ENCODE peak calls at places on chromosomes 7 and 10, in eight cellular contexts. Z, O, G, X, M, S, L and Q are unnamed samples.

GRCh38 chr7:106041140-106041717 is 70.9 kb downstream of the SYPL1 start:
- DNase-seq in Z (peak), O (peak), G (no peak), X (no peak), M (peak), S (no peak), L (no peak), Q (no peak)

GRCh38 chr7:139153832-139154231 is 44.3 kb upstream of the ZC3HAV1 start:
- DNase-seq in Z (no peak), O (no peak), G (no peak), X (no peak), M (peak), S (no peak), L (no peak), Q (peak)

GRCh38 chr10:116722736-116723427 is 19.5 kb downstream of the HSPA12A start:
- DNase-seq in Z (peak), O (no peak), G (no peak), X (no peak), M (no peak), S (no peak), L (no peak), Q (no peak)

GRCh38 chr7:45511721-45512422 is 62.3 kb upstream of the ADCY1 start:
- DNase-seq in Z (no peak), O (no peak), G (no peak), X (no peak), M (no peak), S (no peak), L (no peak), Q (no peak)

GRCh38 chr7:29035044-29035740 is 77.1 kb upstream of the TRIL start:
- DNase-seq in Z (no peak), O (no peak), G (no peak), X (peak), M (peak), S (no peak), L (no peak), Q (no peak)

GRCh38 chr10:14684363-14684762 is 90.3 kb downstream of the FAM107B start:
- DNase-seq in Z (no peak), O (no peak), G (no peak), X (no peak), M (peak), S (no peak), L (no peak), Q (no peak)

GRCh38 chr10:68647928-68648327 is 73.1 kb upstream of the CCAR1 start:
- DNase-seq in Z (no peak), O (no peak), G (no peak), X (no peak), M (peak), S (no peak), L (no peak), Q (peak)

GRCh38 chr10:104347295-104348045 is 6.2 kb upstream of the CFAP58 start:
- DNase-seq in Z (no peak), O (no peak), G (no peak), X (no peak), M (no peak), S (no peak), L (no peak), Q (no peak)

GRCh38 chr7:30861612-30862011 is 50.0 kb upstream of the AQP1 start:
- DNase-seq in Z (no peak), O (no peak), G (no peak), X (no peak), M (no peak), S (no peak), L (no peak), Q (no peak)

GRCh38 chr7:121383235-121383634 is 12.9 kb downstream of the FAM3C start:
- DNase-seq in Z (no peak), O (no peak), G (no peak), X (no peak), M (no peak), S (no peak), L (no peak), Q (no peak)

GRCh38 chr10:8163824-8164223 is 109.3 kb downstream of the GATA3 start:
- DNase-seq in Z (no peak), O (no peak), G (no peak), X (no peak), M (no peak), S (no peak), L (no peak), Q (no peak)

GRCh38 chr10:127695431-127695830 is 41.6 kb upstream of the FOXI2 start:
- DNase-seq in Z (no peak), O (no peak), G (no peak), X (no peak), M (no peak), S (no peak), L (no peak), Q (no peak)

GRCh38 chr10:106285199-106285598 is 879.3 kb downstream of the SORCS1 start:
- DNase-seq in Z (no peak), O (peak), G (no peak), X (no peak), M (no peak), S (no peak), L (no peak), Q (no peak)

GRCh38 chr7:80643336-80643925 is 5.0 kb downstream of the CD36 start:
- DNase-seq in Z (no peak), O (no peak), G (no peak), X (no peak), M (no peak), S (no peak), L (no peak), Q (no peak)

GRCh38 chr7:1475991-1476390 is 16.7 kb upstream of the MICALL2 start:
- DNase-seq in Z (no peak), O (no peak), G (no peak), X (no peak), M (no peak), S (no peak), L (no peak), Q (no peak)

GRCh38 chr10:125827133-125827532 is 3.8 kb downstream of the BCCIP start:
- DNase-seq in Z (no peak), O (no peak), G (no peak), X (no peak), M (no peak), S (no peak), L (no peak), Q (no peak)

DNA sequence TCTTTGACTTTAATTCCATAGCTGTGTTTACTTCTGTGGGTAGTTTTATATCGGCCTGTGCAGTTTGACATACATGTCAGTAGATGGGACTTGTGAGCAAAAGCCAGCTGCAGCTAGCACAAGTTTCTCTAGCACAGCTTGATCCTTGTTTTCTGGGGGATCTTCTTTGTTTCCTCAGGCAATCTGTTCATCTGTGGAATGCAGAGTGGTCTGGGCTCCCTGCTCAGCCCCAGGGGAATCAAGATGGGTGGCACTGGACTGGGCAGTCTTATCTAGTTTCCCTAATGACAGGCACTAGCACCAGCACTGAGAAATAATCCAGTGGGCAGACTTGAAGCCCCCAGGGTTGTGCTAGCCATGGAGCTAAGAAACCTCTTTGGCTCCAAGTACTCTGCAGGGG is 40.8 kb downstream of the CYP2C19 start:
- DNase-seq in Z (no peak), O (peak), G (no peak), X (no peak), M (no peak), S (no peak), L (no peak), Q (no peak)
- TF ChIP-seq CTCF in Z (no peak), O (peak), G (no peak), X (no peak), M (no peak), S (no peak), L (no peak), Q (no peak)

DNA sequence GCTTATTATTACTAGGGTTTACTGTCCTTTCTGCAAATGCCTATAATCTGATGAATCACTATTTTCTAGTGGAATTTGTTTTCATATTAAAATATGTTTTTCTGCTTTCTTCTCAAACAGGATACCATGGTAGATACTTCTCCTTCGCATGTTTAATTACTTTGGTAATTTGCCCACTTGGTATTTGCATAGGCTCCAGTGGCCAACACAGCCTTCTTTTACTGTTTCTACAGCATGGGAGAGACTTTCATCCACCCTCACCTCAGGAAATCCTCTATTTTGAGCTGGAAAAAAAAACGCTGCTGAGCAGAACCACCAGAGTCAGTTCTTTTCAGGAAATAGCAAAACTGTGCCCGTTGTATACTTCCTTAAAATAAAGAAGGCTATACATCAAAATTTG is 213.2 kb downstream of the MDFIC start:
- DNase-seq in Z (no peak), O (no peak), G (no peak), X (no peak), M (no peak), S (no peak), L (no peak), Q (no peak)
- H3K4me3 ChIP-seq in Z (no peak), O (no peak), G (no peak), X (no peak), M (no peak), S (no peak), L (no peak), Q (no peak)

GRCh38 chr7:154914580-154915380 is 88.1 kb downstream of the PAXIP1 start:
- DNase-seq in Z (peak), O (no peak), G (no peak), X (no peak), M (no peak), S (no peak), L (no peak), Q (no peak)
- TF ChIP-seq CTCF in Z (no peak), O (peak), G (no peak), X (no peak), M (no peak), S (no peak), L (no peak), Q (no peak)

DNA sequence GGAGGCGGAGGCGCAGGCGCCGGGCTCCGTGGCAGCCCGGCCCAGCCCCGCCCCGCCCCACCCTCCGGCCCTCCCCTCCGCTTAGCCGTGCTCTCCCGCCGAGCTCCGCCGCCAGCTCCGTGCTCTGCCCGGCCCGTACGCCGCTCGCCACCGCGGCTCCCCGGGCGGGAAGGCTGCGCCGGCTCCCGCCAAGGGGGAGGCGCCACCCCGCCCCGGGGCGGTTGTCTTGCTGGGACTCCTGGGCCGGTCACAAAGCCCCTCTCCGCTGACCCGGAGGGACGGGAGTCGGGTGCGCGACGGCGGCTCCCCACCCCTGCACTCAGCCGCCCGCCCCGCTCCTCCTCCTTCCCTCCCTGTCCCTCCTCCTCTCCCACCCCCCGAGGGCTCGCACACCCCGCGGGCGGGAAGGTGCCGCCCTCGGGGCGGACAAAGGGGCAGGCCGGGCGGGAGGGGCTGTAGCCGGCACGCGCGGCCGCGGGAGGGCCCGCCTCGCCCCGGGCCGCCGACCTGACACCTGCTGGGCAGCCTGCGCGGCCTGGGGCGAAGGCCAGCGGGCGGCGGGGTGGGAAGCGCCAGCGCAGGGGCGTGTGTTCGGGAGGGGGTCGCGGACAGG is 11.5 kb upstream of the SP8 start:
- DNase-seq in Z (peak), O (peak), G (no peak), X (no peak), M (no peak), S (no peak), L (peak), Q (no peak)
- H3K4me3 ChIP-seq in Z (peak), O (peak), G (no peak), X (peak), M (peak), S (peak), L (peak), Q (peak)

DNA sequence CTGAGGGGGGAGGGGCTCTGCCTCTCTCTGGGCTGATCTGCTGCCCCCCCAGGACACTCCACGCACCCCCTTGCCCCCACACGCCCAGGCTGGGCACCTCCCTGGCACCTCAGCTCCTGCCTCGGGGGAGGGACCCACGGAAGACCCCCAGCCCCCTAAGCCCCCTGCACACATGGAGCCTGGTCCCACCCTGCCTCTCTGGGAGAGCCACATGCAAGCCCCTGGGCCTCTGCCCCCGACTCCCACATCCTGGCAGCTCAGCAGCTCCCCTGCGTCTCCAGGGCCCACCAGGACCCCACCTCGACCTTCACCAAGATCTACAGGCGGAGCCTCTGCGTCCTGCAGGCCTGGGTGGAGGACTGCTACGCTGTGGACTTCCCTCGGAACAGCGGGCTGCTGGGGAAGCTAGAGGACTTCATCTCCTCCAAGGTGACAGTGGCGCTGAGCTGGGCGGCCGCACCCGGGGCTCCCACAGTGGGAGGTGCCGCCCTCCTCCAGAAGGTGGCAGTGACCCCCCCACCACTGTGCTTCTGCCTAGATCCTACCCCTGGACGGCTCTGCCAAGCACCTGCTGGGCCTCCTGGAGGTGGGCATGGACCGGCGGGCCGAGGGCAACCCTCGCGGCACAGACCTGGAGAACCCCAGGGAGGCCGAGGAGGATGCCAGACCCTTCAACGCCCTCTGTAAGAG is 18.7 kb upstream of the UTF1 start:
- DNase-seq in Z (no peak), O (no peak), G (no peak), X (no peak), M (no peak), S (no peak), L (no peak), Q (no peak)
- TF ChIP-seq CTCF in Z (no peak), O (no peak), G (no peak), X (no peak), M (no peak), S (no peak), L (no peak), Q (no peak)

GRCh38 chr10:89513206-89513605 is 22.2 kb downstream of the SLC16A12 start:
- DNase-seq in Z (no peak), O (no peak), G (no peak), X (no peak), M (no peak), S (no peak), L (no peak), Q (no peak)

GRCh38 chr10:89518876-89519842 is 16.2 kb downstream of the SLC16A12 start:
- DNase-seq in Z (peak), O (no peak), G (no peak), X (peak), M (peak), S (peak), L (no peak), Q (peak)

GRCh38 chr10:89518108-89518507 is 17.3 kb downstream of the SLC16A12 start:
- DNase-seq in Z (no peak), O (no peak), G (no peak), X (no peak), M (no peak), S (no peak), L (no peak), Q (no peak)

GRCh38 chr10:89516149-89516832 is 19.1 kb downstream of the SLC16A12 start:
- DNase-seq in Z (no peak), O (no peak), G (no peak), X (no peak), M (peak), S (peak), L (peak), Q (peak)

DNA sequence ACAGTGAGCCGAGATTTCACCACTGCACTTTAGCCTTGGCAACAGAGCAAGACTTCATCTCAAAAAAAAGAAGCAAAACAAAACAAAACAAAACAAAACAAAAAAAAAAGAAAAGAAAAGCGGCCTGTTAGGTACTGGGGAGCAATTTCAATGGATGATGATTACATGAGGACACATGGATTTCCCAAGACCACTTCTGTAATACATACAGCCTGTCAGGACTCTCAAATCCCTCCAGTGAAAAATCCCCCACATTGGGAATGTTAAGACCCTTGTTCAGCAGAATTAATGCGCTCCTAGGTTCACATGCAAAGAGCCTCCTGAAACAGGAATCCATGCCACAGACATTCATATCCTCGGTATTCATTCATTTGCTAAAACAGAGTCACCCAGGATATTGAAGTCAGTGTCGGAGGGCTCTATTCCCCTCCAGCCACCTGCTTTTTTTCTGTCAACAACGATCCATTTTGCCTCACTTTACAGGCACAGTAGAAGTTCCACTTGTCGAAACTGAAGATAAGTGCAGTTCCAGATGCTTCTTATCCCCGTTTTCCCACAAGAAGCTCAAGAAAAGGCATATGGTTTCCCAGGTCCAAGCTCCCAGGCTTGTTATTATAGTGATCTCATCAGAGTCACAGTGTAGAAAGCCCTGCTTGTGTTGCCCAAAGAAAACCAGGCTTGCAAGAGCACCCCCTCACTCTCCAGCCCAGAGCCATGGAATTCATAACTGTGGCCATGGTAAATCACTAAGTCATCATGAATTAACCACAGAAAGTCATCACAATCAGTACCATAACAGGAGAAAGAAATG is 20.2 kb downstream of the SLC16A12 start:
- DNase-seq in Z (no peak), O (no peak), G (no peak), X (no peak), M (peak), S (peak), L (no peak), Q (peak)
- H3K4me3 ChIP-seq in Z (no peak), O (no peak), G (no peak), X (no peak), M (no peak), S (peak), L (no peak), Q (peak)

GRCh38 chr10:71581376-71581775 is 138.2 kb downstream of the C10orf105 start:
- DNase-seq in Z (no peak), O (no peak), G (no peak), X (no peak), M (no peak), S (no peak), L (no peak), Q (no peak)
- TF ChIP-seq CTCF in Z (no peak), O (no peak), G (no peak), X (no peak), M (no peak), S (no peak), L (no peak), Q (no peak)